ENCODE peak calls at places on chromosomes 3 and 15, in four cellular contexts. One of them, this sample, is unnamed.

GRCh38 chr3:176714034-176714433 is 483.2 kb downstream of the TBL1XR1 start:
- DNase-seq in psoas muscle: no peak
- DNase-seq in HCT116: no peak
- DNase-seq in A549: no peak
- DNase-seq in this sample: no peak

GRCh38 chr3:64108784-64109317 is 85.6 kb upstream of the PSMD6 start:
- DNase-seq in HCT116: no peak
- DNase-seq in psoas muscle: no peak
- DNase-seq in A549: no peak
- DNase-seq in this sample: no peak

GRCh38 chr15:90873998-90874605 is 5.7 kb downstream of the FURIN start:
- DNase-seq in A549: no peak
- DNase-seq in HCT116: no peak
- DNase-seq in psoas muscle: no peak
- DNase-seq in this sample: no peak

GRCh38 chr3:29079358-29079757 is 201.5 kb upstream of the RBMS3 start:
- DNase-seq in A549: no peak
- DNase-seq in psoas muscle: no peak
- DNase-seq in HCT116: no peak
- DNase-seq in this sample: peak

GRCh38 chr3:111758642-111759041 is 100.4 kb upstream of the PHLDB2 start:
- DNase-seq in psoas muscle: no peak
- DNase-seq in HCT116: no peak
- DNase-seq in A549: no peak
- DNase-seq in this sample: no peak

GRCh38 chr3:126208618-126209256 is 28.4 kb upstream of the ALDH1L1 start:
- DNase-seq in A549: peak
- DNase-seq in psoas muscle: peak
- DNase-seq in HCT116: peak
- DNase-seq in this sample: peak

GRCh38 chr3:37766797-37767776 is 94.6 kb upstream of the CTDSPL start:
- DNase-seq in psoas muscle: no peak
- DNase-seq in HCT116: no peak
- DNase-seq in A549: no peak
- DNase-seq in this sample: peak

GRCh38 chr15:40776537-40777141 is 6.9 kb downstream of the C15orf62 start:
- DNase-seq in A549: no peak
- DNase-seq in HCT116: no peak
- DNase-seq in psoas muscle: peak
- DNase-seq in this sample: peak

GRCh38 chr15:42891569-42891968 is 29.0 kb downstream of the TTBK2 start:
- DNase-seq in HCT116: no peak
- DNase-seq in psoas muscle: no peak
- DNase-seq in A549: no peak
- DNase-seq in this sample: peak

GRCh38 chr3:129016366-129016724 is 15.2 kb downstream of the EFCC1 start:
- DNase-seq in HCT116: no peak
- DNase-seq in A549: no peak
- DNase-seq in psoas muscle: no peak
- DNase-seq in this sample: no peak

GRCh38 chr3:46935168-46935858 is 41.2 kb downstream of the CCDC12 start:
- DNase-seq in HCT116: peak
- DNase-seq in psoas muscle: peak
- DNase-seq in A549: peak
- DNase-seq in this sample: peak

GRCh38 chr3:46936733-46937250 is 39.8 kb downstream of the CCDC12 start:
- DNase-seq in psoas muscle: no peak
- DNase-seq in HCT116: no peak
- DNase-seq in A549: no peak
- DNase-seq in this sample: peak

GRCh38 chr3:46939578-46940405 is 36.8 kb downstream of the CCDC12 start:
- DNase-seq in psoas muscle: no peak
- DNase-seq in HCT116: no peak
- DNase-seq in A549: no peak
- DNase-seq in this sample: no peak

GRCh38 chr3:46935989-46936620 is 40.4 kb downstream of the CCDC12 start:
- DNase-seq in A549: no peak
- DNase-seq in psoas muscle: no peak
- DNase-seq in HCT116: no peak
- DNase-seq in this sample: no peak

DNA sequence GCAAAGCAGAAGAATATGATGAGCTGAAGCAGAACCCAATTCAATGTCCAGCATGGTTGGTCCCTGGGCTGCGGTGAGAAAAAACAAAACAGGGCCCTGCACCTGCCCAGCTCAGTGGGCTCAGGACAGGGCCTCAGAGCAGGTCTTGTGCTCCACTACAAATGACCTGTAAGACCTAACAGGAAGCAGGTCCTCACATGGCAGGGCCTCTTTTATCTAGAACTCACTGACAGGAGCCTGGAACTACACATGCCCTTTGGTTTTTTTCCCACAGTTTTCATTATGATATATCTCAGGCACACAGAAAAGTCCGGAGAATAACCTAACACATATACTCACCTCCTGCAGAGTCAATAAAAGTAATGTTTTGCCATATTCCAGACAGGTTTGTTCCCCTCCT is 38.4 kb downstream of the CCDC12 start:
- DNase-seq in psoas muscle: no peak
- DNase-seq in HCT116: no peak
- DNase-seq in A549: no peak
- DNase-seq in this sample: no peak
- TF ChIP-seq CTCF in psoas muscle: no peak
- TF ChIP-seq CTCF in HCT116: no peak
- TF ChIP-seq CTCF in A549: no peak
- TF ChIP-seq CTCF in this sample: no peak

GRCh38 chr3:53464424-53464823 is 30.0 kb upstream of the CACNA1D start:
- DNase-seq in HCT116: peak
- DNase-seq in A549: peak
- DNase-seq in psoas muscle: peak
- DNase-seq in this sample: no peak

GRCh38 chr3:53457068-53457467 is 37.3 kb upstream of the CACNA1D start:
- DNase-seq in A549: no peak
- DNase-seq in psoas muscle: no peak
- DNase-seq in HCT116: no peak
- DNase-seq in this sample: no peak

DNA sequence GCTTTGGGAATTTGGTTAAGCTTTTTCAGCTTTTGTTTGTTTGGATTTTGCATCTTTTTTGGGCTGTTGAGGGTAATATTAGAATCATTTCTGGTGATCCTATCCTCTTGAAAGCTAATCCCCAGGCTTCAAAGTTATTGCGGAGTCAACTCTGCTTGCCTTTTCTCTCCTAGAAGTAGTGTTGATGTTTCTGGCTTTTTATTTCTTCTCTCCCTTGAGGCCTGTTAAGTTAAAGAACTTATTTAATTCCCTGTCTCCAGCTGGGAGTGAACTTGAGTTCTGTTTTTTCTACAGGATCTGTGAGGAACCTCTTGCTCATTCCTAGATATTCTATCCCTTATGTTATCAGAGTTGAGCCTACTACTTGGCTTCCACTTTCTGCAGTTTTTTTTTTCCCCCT is 34.1 kb upstream of the CACNA1D start:
- DNase-seq in A549: no peak
- DNase-seq in psoas muscle: no peak
- DNase-seq in HCT116: no peak
- DNase-seq in this sample: no peak
- H3K4me3 ChIP-seq in A549: no peak
- H3K4me3 ChIP-seq in psoas muscle: no peak
- H3K4me3 ChIP-seq in HCT116: no peak
- H3K4me3 ChIP-seq in this sample: no peak

GRCh38 chr3:20040476-20041196 is 390 bp downstream of the KAT2B start:
- DNase-seq in HCT116: peak
- DNase-seq in psoas muscle: peak
- DNase-seq in A549: peak
- DNase-seq in this sample: peak
- TF ChIP-seq CTCF in HCT116: no peak
- TF ChIP-seq CTCF in psoas muscle: no peak
- TF ChIP-seq CTCF in A549: peak
- TF ChIP-seq CTCF in this sample: peak

GRCh38 chr3:8985876-8986275 is 22.6 kb upstream of the RAD18 start:
- DNase-seq in A549: no peak
- DNase-seq in HCT116: no peak
- DNase-seq in psoas muscle: no peak
- DNase-seq in this sample: no peak

GRCh38 chr3:8988791-8989558 is 25.7 kb upstream of the RAD18 start:
- DNase-seq in A549: no peak
- DNase-seq in psoas muscle: no peak
- DNase-seq in HCT116: no peak
- DNase-seq in this sample: no peak

GRCh38 chr3:8985411-8985831 is 22.1 kb upstream of the RAD18 start:
- DNase-seq in A549: no peak
- DNase-seq in HCT116: no peak
- DNase-seq in psoas muscle: no peak
- DNase-seq in this sample: no peak

GRCh38 chr3:8987673-8988655 is 24.7 kb upstream of the RAD18 start:
- DNase-seq in HCT116: peak
- DNase-seq in A549: peak
- DNase-seq in psoas muscle: peak
- DNase-seq in this sample: peak

GRCh38 chr3:8986741-8987672 is 23.7 kb upstream of the RAD18 start:
- DNase-seq in psoas muscle: no peak
- DNase-seq in A549: no peak
- DNase-seq in HCT116: no peak
- DNase-seq in this sample: no peak
- H3K4me3 ChIP-seq in psoas muscle: no peak
- H3K4me3 ChIP-seq in A549: no peak
- H3K4me3 ChIP-seq in HCT116: no peak
- H3K4me3 ChIP-seq in this sample: no peak

GRCh38 chr3:84943379-84943778 is 15.4 kb upstream of the CADM2 start:
- DNase-seq in HCT116: no peak
- DNase-seq in A549: no peak
- DNase-seq in psoas muscle: no peak
- DNase-seq in this sample: no peak
- TF ChIP-seq CTCF in HCT116: no peak
- TF ChIP-seq CTCF in A549: no peak
- TF ChIP-seq CTCF in psoas muscle: peak
- TF ChIP-seq CTCF in this sample: no peak

GRCh38 chr3:49119036-49119435 is 1.6 kb downstream of the USP19 start:
- DNase-seq in HCT116: no peak
- DNase-seq in A549: no peak
- DNase-seq in psoas muscle: no peak
- DNase-seq in this sample: no peak
- H3K4me3 ChIP-seq in HCT116: no peak
- H3K4me3 ChIP-seq in A549: no peak
- H3K4me3 ChIP-seq in psoas muscle: peak
- H3K4me3 ChIP-seq in this sample: no peak

DNA sequence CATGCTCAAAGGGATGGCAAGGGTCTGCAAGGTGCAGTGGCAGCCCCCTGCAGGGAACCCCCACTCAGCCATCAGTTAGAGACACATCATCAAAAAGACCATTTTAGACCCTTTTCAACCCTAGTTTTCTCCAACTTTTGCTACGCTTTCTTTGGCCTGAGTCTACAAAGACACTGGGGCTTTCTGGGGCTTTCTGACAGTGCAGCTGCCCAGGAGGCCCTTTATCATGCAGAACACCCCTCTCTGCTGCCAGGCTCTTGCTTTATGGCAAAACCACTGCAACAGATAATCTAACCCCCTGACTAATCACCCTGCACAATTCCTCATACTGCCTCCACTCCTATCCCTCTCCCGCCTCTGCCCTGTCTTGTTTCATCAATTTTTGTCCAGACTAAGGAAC is 2.4 kb downstream of the NMNAT3 start:
- DNase-seq in HCT116: no peak
- DNase-seq in psoas muscle: no peak
- DNase-seq in A549: no peak
- DNase-seq in this sample: no peak
- TF ChIP-seq CTCF in HCT116: no peak
- TF ChIP-seq CTCF in psoas muscle: no peak
- TF ChIP-seq CTCF in A549: no peak
- TF ChIP-seq CTCF in this sample: no peak

GRCh38 chr15:65182538-65182937 is 2.6 kb downstream of the CLPX start:
- DNase-seq in psoas muscle: no peak
- DNase-seq in A549: no peak
- DNase-seq in HCT116: no peak
- DNase-seq in this sample: no peak
- H3K4me3 ChIP-seq in psoas muscle: peak
- H3K4me3 ChIP-seq in A549: no peak
- H3K4me3 ChIP-seq in HCT116: no peak
- H3K4me3 ChIP-seq in this sample: no peak